ENCODE peak calls at places on chromosomes 5 and 9, in five cellular contexts. X, U, G, I and Y are unnamed samples.

GRCh38 chr9:122307036-122307435 is 42.4 kb downstream of the MRRF start:
- DNase-seq in X (no peak), U (no peak), G (no peak), I (no peak), Y (no peak)

GRCh38 chr5:122076669-122077450 is 1.2 kb downstream of the LOX start:
- DNase-seq in X (peak), U (no peak), G (peak), I (peak), Y (peak)

GRCh38 chr5:120538644-120539043 is 74.5 kb downstream of the PRR16 start:
- DNase-seq in X (no peak), U (no peak), G (no peak), I (no peak), Y (no peak)

GRCh38 chr5:54608423-54609085 is 91.0 kb downstream of the SNX18 start:
- DNase-seq in X (no peak), U (no peak), G (no peak), I (no peak), Y (no peak)

GRCh38 chr5:93621340-93621872 is 38.4 kb downstream of the NR2F1 start:
- DNase-seq in X (peak), U (peak), G (peak), I (peak), Y (peak)

GRCh38 chr9:98482248-98482647 is 226.5 kb downstream of the GABBR2 start:
- DNase-seq in X (no peak), U (no peak), G (no peak), I (no peak), Y (no peak)

GRCh38 chr5:170070556-170071412 is 34.9 kb upstream of the FOXI1 start:
- DNase-seq in X (peak), U (no peak), G (no peak), I (no peak), Y (peak)

GRCh38 chr9:111483862-111484563 is at the start of gene ECPAS:
- DNase-seq in X (peak), U (no peak), G (peak), I (peak), Y (peak)

GRCh38 chr9:126720661-126721530 is 83.9 kb upstream of the ZBTB43 start:
- DNase-seq in X (no peak), U (no peak), G (no peak), I (no peak), Y (no peak)

GRCh38 chr5:133467325-133467700 is 145.0 kb downstream of the FSTL4 start:
- DNase-seq in X (no peak), U (no peak), G (no peak), I (no peak), Y (no peak)

GRCh38 chr5:126093041-126093440 is 330.2 kb upstream of the GRAMD2B start:
- DNase-seq in X (no peak), U (no peak), G (no peak), I (no peak), Y (no peak)

GRCh38 chr5:78050888-78051287 is 243.6 kb downstream of the AP3B1 start:
- DNase-seq in X (no peak), U (no peak), G (no peak), I (peak), Y (no peak)

GRCh38 chr5:1517838-1518237 is 5.9 kb downstream of the LPCAT1 start:
- DNase-seq in X (peak), U (no peak), G (no peak), I (no peak), Y (no peak)

GRCh38 chr9:136014147-136014927 is 53.2 kb upstream of the UBAC1 start:
- DNase-seq in X (no peak), U (no peak), G (no peak), I (no peak), Y (no peak)

GRCh38 chr5:50766042-50766441 is 99.6 kb downstream of the PARP8 start:
- DNase-seq in X (no peak), U (no peak), G (no peak), I (no peak), Y (no peak)

GRCh38 chr9:2053883-2054845 is 39.0 kb downstream of the SMARCA2 start:
- DNase-seq in X (peak), U (no peak), G (no peak), I (peak), Y (no peak)

GRCh38 chr5:17157916-17158529 is 59.4 kb upstream of the BASP1 start:
- DNase-seq in X (peak), U (no peak), G (no peak), I (peak), Y (no peak)

GRCh38 chr9:8733096-8733954 is 933.7 kb upstream of the DMAC1 start:
- DNase-seq in X (peak), U (peak), G (no peak), I (peak), Y (peak)

GRCh38 chr5:65161655-65162054 is 320.1 kb downstream of the ADAMTS6 start:
- DNase-seq in X (no peak), U (no peak), G (no peak), I (peak), Y (no peak)

GRCh38 chr9:83937861-83938455 is 16.7 kb upstream of the KIF27 start:
- DNase-seq in X (peak), U (peak), G (peak), I (peak), Y (peak)

GRCh38 chr9:137463931-137464290 is 4.8 kb upstream of the NSMF start:
- DNase-seq in X (no peak), U (no peak), G (no peak), I (no peak), Y (no peak)

GRCh38 chr9:4979224-4979623 is 5.8 kb upstream of the JAK2 start:
- DNase-seq in X (no peak), U (no peak), G (no peak), I (no peak), Y (no peak)

GRCh38 chr5:123549256-123549904 is 37.4 kb downstream of the CSNK1G3 start:
- DNase-seq in X (no peak), U (no peak), G (no peak), I (no peak), Y (no peak)

GRCh38 chr9:88957526-88957925 is 33.7 kb upstream of the S1PR3 start:
- DNase-seq in X (no peak), U (no peak), G (no peak), I (no peak), Y (no peak)

GRCh38 chr5:142143878-142144277 is 35.3 kb downstream of the NDFIP1 start:
- DNase-seq in X (peak), U (peak), G (no peak), I (peak), Y (no peak)

GRCh38 chr5:137629646-137630045 is 106.2 kb downstream of the KLHL3 start:
- DNase-seq in X (peak), U (peak), G (no peak), I (peak), Y (no peak)

GRCh38 chr5:141875795-141876627 is 2.2 kb downstream of the PCDH1 start:
- DNase-seq in X (no peak), U (no peak), G (peak), I (no peak), Y (peak)

GRCh38 chr5:57780306-57780958 is 297.8 kb upstream of the ACTBL2 start:
- DNase-seq in X (no peak), U (no peak), G (peak), I (peak), Y (no peak)

GRCh38 chr5:3595102-3595961 is at the start of gene IRX1:
- DNase-seq in X (peak), U (no peak), G (no peak), I (no peak), Y (no peak)

GRCh38 chr9:123065191-123065590 is 31.7 kb downstream of the GPR21 start:
- DNase-seq in X (no peak), U (no peak), G (no peak), I (no peak), Y (no peak)

GRCh38 chr5:20023686-20024085 is 35.7 kb upstream of the CDH18 start:
- DNase-seq in X (peak), U (no peak), G (no peak), I (no peak), Y (no peak)

GRCh38 chr5:1479581-1480188 is 34.4 kb upstream of the SLC6A3 start:
- DNase-seq in X (peak), U (peak), G (no peak), I (no peak), Y (no peak)